ENCODE peak calls at places on chromosome 22, in four cellular contexts. E is lower lobe of right lung, Z is epithelial cell of esophagus, B is hepatocyte. S is an unnamed sample.

GRCh38 chr22:45857519-45857918 is 119.4 kb downstream of the WNT7B start:
- DNase-seq in E (no peak), Z (no peak), B (no peak), S (no peak)

GRCh38 chr22:27752771-27753170 is 48.8 kb downstream of the MN1 start:
- DNase-seq in E (peak; percentile 34), Z (peak; percentile 98), B (peak; percentile 34), S (peak; percentile 91)

GRCh38 chr22:46084943-46085830 is 65.1 kb upstream of the PPARA start:
- DNase-seq in E (peak; percentile 87), Z (peak; percentile 72), B (no peak), S (peak; percentile 52)

GRCh38 chr22:30196141-30196866 is 50.3 kb downstream of the LIF start:
- DNase-seq in E (peak; percentile 87), Z (peak; percentile 99), B (peak; percentile 91), S (peak; percentile 100)

GRCh38 chr22:48888466-48889208 is 939.0 kb downstream of the BRD1 start:
- DNase-seq in E (peak; percentile 20), Z (no peak), B (no peak), S (no peak)

GRCh38 chr22:35684270-35684700 is 33.4 kb upstream of the APOL5 start:
- DNase-seq in E (no peak), Z (peak; percentile 24), B (peak; percentile 18), S (peak; percentile 30)

GRCh38 chr22:45548991-45549736 is 46.5 kb downstream of the FBLN1 start:
- DNase-seq in E (no peak), Z (peak; percentile 91), B (peak; percentile 82), S (peak; percentile 87)

GRCh38 chr22:49487950-49488349 is 339.7 kb downstream of the BRD1 start:
- DNase-seq in E (no peak), Z (peak; percentile 39), B (peak; percentile 50), S (peak; percentile 13)

GRCh38 chr22:48829908-48830307 is 997.8 kb downstream of the BRD1 start:
- DNase-seq in E (no peak), Z (no peak), B (no peak), S (no peak)

GRCh38 chr22:42283288-42284229 is 13.1 kb upstream of the TCF20 start:
- DNase-seq in E (peak; percentile 47), Z (no peak), B (peak; percentile 76), S (no peak)

GRCh38 chr22:49368976-49369725 is 458.5 kb downstream of the BRD1 start:
- DNase-seq in E (peak; percentile 51), Z (no peak), B (peak; percentile 5), S (no peak)

GRCh38 chr22:48651981-48652538 is 1175.6 kb downstream of the BRD1 start:
- DNase-seq in E (no peak), Z (no peak), B (no peak), S (no peak)

GRCh38 chr22:36445158-36445668 is 36.2 kb downstream of the TXN2 start:
- DNase-seq in E (no peak), Z (no peak), B (no peak), S (no peak)

GRCh38 chr22:37148031-37148651 is 1.6 kb downstream of the IL2RB start:
- DNase-seq in E (no peak), Z (no peak), B (no peak), S (no peak)

GRCh38 chr22:36858156-36858555 is 2.6 kb upstream of the NCF4 start:
- DNase-seq in E (no peak), Z (no peak), B (no peak), S (no peak)

GRCh38 chr22:42364641-42365336 is 67.4 kb downstream of the NFAM1 start:
- DNase-seq in E (no peak), Z (no peak), B (no peak), S (peak; percentile 13)

GRCh38 chr22:45881524-45881875 is 95.5 kb downstream of the WNT7B start:
- DNase-seq in E (peak; percentile 39), Z (no peak), B (no peak), S (no peak)

GRCh38 chr22:20956258-20957117 is 10.6 kb upstream of the AIFM3 start:
- DNase-seq in E (no peak), Z (peak; percentile 86), B (peak; percentile 72), S (peak; percentile 83)
- TF ChIP-seq CTCF in E (no peak), Z (peak; percentile 31), B (no peak), S (peak; percentile 55)

GRCh38 chr22:39367040-39367439 is 17.2 kb downstream of the SYNGR1 start:
- DNase-seq in E (no peak), Z (peak; percentile 42), B (no peak), S (no peak)

GRCh38 chr22:39365406-39365782 is 15.6 kb downstream of the SYNGR1 start:
- DNase-seq in E (no peak), Z (no peak), B (no peak), S (no peak)

GRCh38 chr22:39363751-39364484 is 14.1 kb downstream of the SYNGR1 start:
- DNase-seq in E (no peak), Z (no peak), B (no peak), S (no peak)

GRCh38 chr22:39362932-39363331 is 13.1 kb downstream of the SYNGR1 start:
- DNase-seq in E (no peak), Z (no peak), B (no peak), S (no peak)

GRCh38 chr22:39364646-39365405 is 15.0 kb downstream of the SYNGR1 start:
- DNase-seq in E (no peak), Z (no peak), B (no peak), S (no peak)
- TF ChIP-seq CTCF in E (no peak), Z (no peak), B (peak; percentile 10), S (peak; percentile 37)

GRCh38 chr22:28933321-28933720 is 49.9 kb downstream of the ZNRF3 start:
- DNase-seq in E (no peak), Z (no peak), B (no peak), S (no peak)

GRCh38 chr22:28936200-28936599 is 52.8 kb downstream of the ZNRF3 start:
- DNase-seq in E (no peak), Z (no peak), B (no peak), S (no peak)

GRCh38 chr22:28934026-28934425 is 50.7 kb downstream of the ZNRF3 start:
- DNase-seq in E (no peak), Z (no peak), B (no peak), S (no peak)

GRCh38 chr22:28935713-28936112 is 52.3 kb downstream of the ZNRF3 start:
- DNase-seq in E (no peak), Z (no peak), B (no peak), S (no peak)

GRCh38 chr22:28935140-28935539 is 51.8 kb downstream of the ZNRF3 start:
- DNase-seq in E (no peak), Z (no peak), B (no peak), S (no peak)
- TF ChIP-seq CTCF in E (no peak), Z (no peak), B (no peak), S (no peak)

GRCh38 chr22:22787151-22787550 is 100.5 kb upstream of the IGLL5 start:
- DNase-seq in E (no peak), Z (no peak), B (no peak), S (no peak)

GRCh38 chr22:22785316-22786065 is 102.1 kb upstream of the IGLL5 start:
- DNase-seq in E (no peak), Z (no peak), B (no peak), S (no peak)

GRCh38 chr22:22783505-22783904 is 104.1 kb upstream of the IGLL5 start:
- DNase-seq in E (no peak), Z (no peak), B (no peak), S (no peak)

GRCh38 chr22:22786301-22787115 is 101.1 kb upstream of the IGLL5 start:
- DNase-seq in E (no peak), Z (no peak), B (peak; percentile 73), S (no peak)

GRCh38 chr22:22784249-22785039 is 103.2 kb upstream of the IGLL5 start:
- DNase-seq in E (no peak), Z (no peak), B (no peak), S (no peak)
- TF ChIP-seq CTCF in E (no peak), Z (no peak), B (no peak), S (no peak)

DNA sequence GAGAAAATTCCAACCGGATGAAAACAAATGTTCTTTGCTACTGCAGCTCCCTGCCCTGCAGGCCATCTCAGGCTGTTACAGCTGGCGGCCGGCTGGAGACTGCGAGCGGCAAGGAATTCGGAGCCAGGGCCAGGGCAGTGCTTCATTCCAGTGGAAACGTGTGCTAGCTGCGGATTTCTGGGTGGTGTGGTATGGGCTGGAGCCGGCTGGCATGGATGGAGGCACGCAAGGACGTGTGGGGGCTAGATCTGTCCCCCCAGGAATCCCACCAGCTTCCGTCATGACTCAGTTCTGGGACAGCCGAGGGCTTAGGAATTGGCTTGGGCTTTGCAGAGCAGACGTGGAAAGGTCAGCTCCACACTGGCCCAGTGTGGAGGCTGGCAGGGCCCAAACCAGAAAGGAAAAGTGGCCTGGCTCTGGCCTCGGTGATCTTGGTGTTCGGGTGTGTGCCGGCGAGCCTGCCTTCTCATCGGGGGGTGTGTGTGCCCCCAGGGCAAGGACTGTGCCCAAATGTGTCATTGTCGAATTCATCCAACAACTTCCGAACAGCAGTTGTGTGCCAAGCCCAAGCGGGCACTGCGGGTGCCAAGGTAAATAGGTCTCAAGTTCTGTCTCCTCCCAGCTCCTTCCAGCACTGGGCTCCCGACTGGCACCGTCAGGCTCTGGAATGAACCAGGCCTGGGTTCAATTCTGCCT is 48.1 kb upstream of the SHISAL1 start:
- DNase-seq in E (peak; percentile 51), Z (peak; percentile 94), B (peak; percentile 45), S (peak; percentile 90)
- TF ChIP-seq CTCF in E (peak; percentile 23), Z (peak; percentile 45), B (no peak), S (peak; percentile 32)

DNA sequence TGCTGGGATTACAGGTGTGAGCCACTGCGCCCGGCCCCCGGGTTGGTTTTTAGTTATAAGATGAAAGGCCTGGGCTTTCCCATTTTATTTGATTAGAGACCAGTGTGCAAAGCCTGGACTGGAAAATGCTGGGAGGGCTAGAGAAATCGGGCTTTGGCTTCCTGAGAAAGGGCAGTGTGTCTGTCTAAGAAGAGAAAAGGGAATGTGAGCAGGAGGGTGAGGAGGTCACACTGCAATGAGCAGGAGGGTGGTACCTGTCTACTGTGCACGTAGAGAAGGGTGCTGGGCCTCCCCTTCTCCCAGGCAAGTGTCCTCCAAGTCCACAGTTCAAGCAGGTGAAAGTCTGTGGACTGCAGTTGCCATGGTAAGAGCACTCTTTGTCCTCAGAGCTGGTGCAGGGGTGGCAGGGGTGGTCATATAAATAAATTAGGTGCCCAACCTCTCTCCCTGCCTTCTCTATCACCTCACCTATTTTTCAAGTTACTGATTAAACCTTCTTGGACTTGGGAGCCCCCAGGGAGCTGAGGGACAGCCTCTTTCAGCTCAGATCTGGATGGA is 30.8 kb downstream of the SLC5A1 start:
- DNase-seq in E (no peak), Z (no peak), B (peak; percentile 60), S (no peak)
- TF ChIP-seq CTCF in E (no peak), Z (no peak), B (no peak), S (no peak)

S was measured in bronchial epithelial cell.